ENCODE peak calls at places on chromosomes 4 and X, in ten cellular contexts. One of them, this sample, is unnamed.

GRCh38 chr4:185564355-185564754 is 29.0 kb upstream of the PDLIM3 start:
- DNase-seq in mucosa of descending colon: no peak
- DNase-seq in activated CD8-positive, alpha-beta memory T cell treated with anti-CD3 and anti-CD28 coated beads for 4 hours: no peak
- DNase-seq in H54: no peak
- DNase-seq in SJCRH30: no peak
- DNase-seq in NCI-H2081: no peak
- DNase-seq in Calu3: no peak
- DNase-seq in NCI-H774: no peak
- DNase-seq in GM12865: no peak
- DNase-seq in hypothalamus: no peak
- DNase-seq in this sample: no peak

GRCh38 chr4:10611673-10612072 is 72.9 kb downstream of the CLNK start:
- DNase-seq in Calu3: peak; percentile 53
- DNase-seq in NCI-H2081: no peak
- DNase-seq in SJCRH30: peak; percentile 66
- DNase-seq in hypothalamus: no peak
- DNase-seq in H54: peak; percentile 47
- DNase-seq in mucosa of descending colon: no peak
- DNase-seq in activated CD8-positive, alpha-beta memory T cell treated with anti-CD3 and anti-CD28 coated beads for 4 hours: no peak
- DNase-seq in NCI-H774: no peak
- DNase-seq in GM12865: no peak
- DNase-seq in this sample: no peak

GRCh38 chr4:85740431-85740861 is 265.5 kb downstream of the ARHGAP24 start:
- DNase-seq in GM12865: no peak
- DNase-seq in NCI-H774: no peak
- DNase-seq in hypothalamus: no peak
- DNase-seq in Calu3: no peak
- DNase-seq in H54: no peak
- DNase-seq in mucosa of descending colon: no peak
- DNase-seq in SJCRH30: peak; percentile 27
- DNase-seq in NCI-H2081: no peak
- DNase-seq in activated CD8-positive, alpha-beta memory T cell treated with anti-CD3 and anti-CD28 coated beads for 4 hours: no peak
- DNase-seq in this sample: no peak

GRCh38 chr4:129526812-129527211 is 430.9 kb downstream of the C4orf33 start:
- DNase-seq in hypothalamus: no peak
- DNase-seq in GM12865: no peak
- DNase-seq in NCI-H774: no peak
- DNase-seq in mucosa of descending colon: no peak
- DNase-seq in SJCRH30: peak; percentile 3
- DNase-seq in NCI-H2081: no peak
- DNase-seq in H54: no peak
- DNase-seq in activated CD8-positive, alpha-beta memory T cell treated with anti-CD3 and anti-CD28 coated beads for 4 hours: no peak
- DNase-seq in Calu3: no peak
- DNase-seq in this sample: no peak

GRCh38 chr4:80465238-80465637 is 129.7 kb downstream of the CFAP299 start:
- DNase-seq in SJCRH30: no peak
- DNase-seq in activated CD8-positive, alpha-beta memory T cell treated with anti-CD3 and anti-CD28 coated beads for 4 hours: no peak
- DNase-seq in GM12865: no peak
- DNase-seq in H54: no peak
- DNase-seq in NCI-H774: no peak
- DNase-seq in hypothalamus: no peak
- DNase-seq in Calu3: no peak
- DNase-seq in NCI-H2081: no peak
- DNase-seq in mucosa of descending colon: no peak
- DNase-seq in this sample: no peak

GRCh38 chrX:129649268-129650182 is 5.2 kb downstream of the APLN start:
- DNase-seq in H54: peak; percentile 84
- DNase-seq in SJCRH30: peak; percentile 45
- DNase-seq in Calu3: no peak
- DNase-seq in NCI-H774: no peak
- DNase-seq in mucosa of descending colon: no peak
- DNase-seq in NCI-H2081: no peak
- DNase-seq in hypothalamus: no peak
- DNase-seq in activated CD8-positive, alpha-beta memory T cell treated with anti-CD3 and anti-CD28 coated beads for 4 hours: no peak
- DNase-seq in GM12865: no peak
- DNase-seq in this sample: no peak

GRCh38 chrX:111914398-111915092 is 38.6 kb downstream of the TRPC5OS start:
- DNase-seq in H54: no peak
- DNase-seq in SJCRH30: no peak
- DNase-seq in NCI-H2081: peak; percentile 27
- DNase-seq in hypothalamus: no peak
- DNase-seq in NCI-H774: peak; percentile 6
- DNase-seq in mucosa of descending colon: no peak
- DNase-seq in activated CD8-positive, alpha-beta memory T cell treated with anti-CD3 and anti-CD28 coated beads for 4 hours: no peak
- DNase-seq in GM12865: no peak
- DNase-seq in Calu3: peak; percentile 39
- DNase-seq in this sample: no peak

GRCh38 chr4:67483868-67484602 is 61.3 kb downstream of the CENPC start:
- DNase-seq in GM12865: peak; percentile 9
- DNase-seq in SJCRH30: no peak
- DNase-seq in NCI-H2081: no peak
- DNase-seq in mucosa of descending colon: no peak
- DNase-seq in activated CD8-positive, alpha-beta memory T cell treated with anti-CD3 and anti-CD28 coated beads for 4 hours: no peak
- DNase-seq in hypothalamus: no peak
- DNase-seq in H54: no peak
- DNase-seq in NCI-H774: no peak
- DNase-seq in Calu3: no peak
- DNase-seq in this sample: no peak

GRCh38 chr4:135411251-135411650 is 1209.7 kb upstream of the PABPC4L start:
- DNase-seq in hypothalamus: no peak
- DNase-seq in mucosa of descending colon: no peak
- DNase-seq in NCI-H774: no peak
- DNase-seq in NCI-H2081: no peak
- DNase-seq in H54: no peak
- DNase-seq in GM12865: no peak
- DNase-seq in SJCRH30: no peak
- DNase-seq in Calu3: no peak
- DNase-seq in activated CD8-positive, alpha-beta memory T cell treated with anti-CD3 and anti-CD28 coated beads for 4 hours: no peak
- DNase-seq in this sample: no peak

GRCh38 chr4:94762326-94762725 is 4.6 kb downstream of the BMPR1B start:
- DNase-seq in Calu3: no peak
- DNase-seq in GM12865: no peak
- DNase-seq in NCI-H774: no peak
- DNase-seq in hypothalamus: no peak
- DNase-seq in mucosa of descending colon: no peak
- DNase-seq in SJCRH30: no peak
- DNase-seq in H54: no peak
- DNase-seq in activated CD8-positive, alpha-beta memory T cell treated with anti-CD3 and anti-CD28 coated beads for 4 hours: no peak
- DNase-seq in NCI-H2081: no peak
- DNase-seq in this sample: no peak

GRCh38 chr4:81732980-81733379 is 261.3 kb upstream of the RASGEF1B start:
- DNase-seq in H54: no peak
- DNase-seq in NCI-H774: no peak
- DNase-seq in GM12865: no peak
- DNase-seq in NCI-H2081: no peak
- DNase-seq in hypothalamus: no peak
- DNase-seq in activated CD8-positive, alpha-beta memory T cell treated with anti-CD3 and anti-CD28 coated beads for 4 hours: no peak
- DNase-seq in SJCRH30: no peak
- DNase-seq in Calu3: no peak
- DNase-seq in mucosa of descending colon: no peak
- DNase-seq in this sample: no peak

GRCh38 chr4:163540977-163541376 is 46.5 kb downstream of the TMA16 start:
- DNase-seq in SJCRH30: peak; percentile 61
- DNase-seq in mucosa of descending colon: no peak
- DNase-seq in H54: peak; percentile 17
- DNase-seq in Calu3: no peak
- DNase-seq in GM12865: no peak
- DNase-seq in activated CD8-positive, alpha-beta memory T cell treated with anti-CD3 and anti-CD28 coated beads for 4 hours: no peak
- DNase-seq in NCI-H2081: no peak
- DNase-seq in hypothalamus: no peak
- DNase-seq in NCI-H774: no peak
- DNase-seq in this sample: no peak

GRCh38 chrX:67338262-67338661 is 205.6 kb upstream of the AR start:
- DNase-seq in GM12865: no peak
- DNase-seq in NCI-H774: no peak
- DNase-seq in H54: no peak
- DNase-seq in Calu3: no peak
- DNase-seq in NCI-H2081: no peak
- DNase-seq in SJCRH30: no peak
- DNase-seq in mucosa of descending colon: no peak
- DNase-seq in activated CD8-positive, alpha-beta memory T cell treated with anti-CD3 and anti-CD28 coated beads for 4 hours: no peak
- DNase-seq in hypothalamus: no peak
- DNase-seq in this sample: no peak

GRCh38 chr4:68498413-68499007 is 51.2 kb downstream of the TMPRSS11E start:
- DNase-seq in SJCRH30: peak; percentile 79
- DNase-seq in hypothalamus: peak; percentile 41
- DNase-seq in GM12865: peak; percentile 90
- DNase-seq in mucosa of descending colon: peak; percentile 72
- DNase-seq in NCI-H2081: peak; percentile 50
- DNase-seq in H54: no peak
- DNase-seq in Calu3: peak; percentile 65
- DNase-seq in NCI-H774: peak; percentile 18
- DNase-seq in activated CD8-positive, alpha-beta memory T cell treated with anti-CD3 and anti-CD28 coated beads for 4 hours: peak; percentile 2
- DNase-seq in this sample: no peak

GRCh38 chr4:112951362-112951962 is 98.0 kb upstream of the ANK2 start:
- DNase-seq in H54: no peak
- DNase-seq in mucosa of descending colon: no peak
- DNase-seq in hypothalamus: no peak
- DNase-seq in NCI-H774: no peak
- DNase-seq in Calu3: no peak
- DNase-seq in NCI-H2081: no peak
- DNase-seq in GM12865: peak; percentile 4
- DNase-seq in SJCRH30: peak; percentile 52
- DNase-seq in activated CD8-positive, alpha-beta memory T cell treated with anti-CD3 and anti-CD28 coated beads for 4 hours: no peak
- DNase-seq in this sample: no peak

GRCh38 chrX:99857455-99857854 is 552.6 kb downstream of the PCDH19 start:
- DNase-seq in H54: no peak
- DNase-seq in activated CD8-positive, alpha-beta memory T cell treated with anti-CD3 and anti-CD28 coated beads for 4 hours: no peak
- DNase-seq in mucosa of descending colon: no peak
- DNase-seq in hypothalamus: no peak
- DNase-seq in NCI-H774: no peak
- DNase-seq in GM12865: no peak
- DNase-seq in NCI-H2081: no peak
- DNase-seq in Calu3: no peak
- DNase-seq in SJCRH30: peak; percentile 5
- DNase-seq in this sample: no peak

GRCh38 chr4:147590249-147590920 is 26.8 kb upstream of the TMEM184C start:
- DNase-seq in Calu3: peak; percentile 59
- DNase-seq in hypothalamus: peak; percentile 63
- DNase-seq in NCI-H2081: peak; percentile 33
- DNase-seq in NCI-H774: no peak
- DNase-seq in SJCRH30: peak; percentile 81
- DNase-seq in H54: peak; percentile 12
- DNase-seq in activated CD8-positive, alpha-beta memory T cell treated with anti-CD3 and anti-CD28 coated beads for 4 hours: peak; percentile 5
- DNase-seq in mucosa of descending colon: peak; percentile 70
- DNase-seq in GM12865: peak; percentile 73
- DNase-seq in this sample: peak; percentile 11

GRCh38 chr4:153781717-153782416 is 7.0 kb downstream of the SFRP2 start:
- DNase-seq in GM12865: no peak
- DNase-seq in NCI-H2081: no peak
- DNase-seq in hypothalamus: no peak
- DNase-seq in H54: no peak
- DNase-seq in mucosa of descending colon: no peak
- DNase-seq in SJCRH30: no peak
- DNase-seq in Calu3: no peak
- DNase-seq in activated CD8-positive, alpha-beta memory T cell treated with anti-CD3 and anti-CD28 coated beads for 4 hours: no peak
- DNase-seq in NCI-H774: no peak
- DNase-seq in this sample: no peak

GRCh38 chrX:22987452-22987851 is 12.3 kb upstream of the DDX53 start:
- DNase-seq in NCI-H774: no peak
- DNase-seq in SJCRH30: no peak
- DNase-seq in NCI-H2081: no peak
- DNase-seq in activated CD8-positive, alpha-beta memory T cell treated with anti-CD3 and anti-CD28 coated beads for 4 hours: no peak
- DNase-seq in Calu3: no peak
- DNase-seq in GM12865: no peak
- DNase-seq in H54: no peak
- DNase-seq in hypothalamus: no peak
- DNase-seq in mucosa of descending colon: no peak
- DNase-seq in this sample: no peak

GRCh38 chr4:167105857-167106256 is 128.4 kb downstream of the SPOCK3 start:
- DNase-seq in Calu3: no peak
- DNase-seq in activated CD8-positive, alpha-beta memory T cell treated with anti-CD3 and anti-CD28 coated beads for 4 hours: no peak
- DNase-seq in mucosa of descending colon: no peak
- DNase-seq in SJCRH30: no peak
- DNase-seq in H54: no peak
- DNase-seq in NCI-H2081: no peak
- DNase-seq in NCI-H774: no peak
- DNase-seq in hypothalamus: no peak
- DNase-seq in GM12865: no peak
- DNase-seq in this sample: no peak

GRCh38 chr4:55906999-55907398 is 41.7 kb upstream of the CEP135 start:
- DNase-seq in NCI-H774: no peak
- DNase-seq in Calu3: no peak
- DNase-seq in mucosa of descending colon: no peak
- DNase-seq in GM12865: no peak
- DNase-seq in H54: no peak
- DNase-seq in SJCRH30: no peak
- DNase-seq in NCI-H2081: no peak
- DNase-seq in activated CD8-positive, alpha-beta memory T cell treated with anti-CD3 and anti-CD28 coated beads for 4 hours: no peak
- DNase-seq in hypothalamus: no peak
- DNase-seq in this sample: no peak

GRCh38 chrX:17435476-17435875 is 60.5 kb downstream of the NHS start:
- DNase-seq in mucosa of descending colon: peak; percentile 10
- DNase-seq in SJCRH30: no peak
- DNase-seq in Calu3: no peak
- DNase-seq in NCI-H774: no peak
- DNase-seq in activated CD8-positive, alpha-beta memory T cell treated with anti-CD3 and anti-CD28 coated beads for 4 hours: no peak
- DNase-seq in hypothalamus: no peak
- DNase-seq in GM12865: no peak
- DNase-seq in H54: no peak
- DNase-seq in NCI-H2081: no peak
- DNase-seq in this sample: no peak

GRCh38 chr4:180784940-180785339 is 1458.3 kb upstream of the TENM3 start:
- DNase-seq in hypothalamus: no peak
- DNase-seq in NCI-H774: no peak
- DNase-seq in Calu3: no peak
- DNase-seq in mucosa of descending colon: no peak
- DNase-seq in GM12865: no peak
- DNase-seq in H54: no peak
- DNase-seq in NCI-H2081: no peak
- DNase-seq in SJCRH30: no peak
- DNase-seq in activated CD8-positive, alpha-beta memory T cell treated with anti-CD3 and anti-CD28 coated beads for 4 hours: no peak
- DNase-seq in this sample: no peak

GRCh38 chr4:8515316-8516060 is 64.7 kb upstream of the GPR78 start:
- DNase-seq in NCI-H2081: no peak
- DNase-seq in Calu3: no peak
- DNase-seq in hypothalamus: no peak
- DNase-seq in NCI-H774: no peak
- DNase-seq in H54: peak; percentile 86
- DNase-seq in GM12865: no peak
- DNase-seq in activated CD8-positive, alpha-beta memory T cell treated with anti-CD3 and anti-CD28 coated beads for 4 hours: no peak
- DNase-seq in SJCRH30: peak; percentile 98
- DNase-seq in mucosa of descending colon: no peak
- DNase-seq in this sample: no peak

GRCh38 chr4:7852568-7853185 is 87.0 kb downstream of the AFAP1 start:
- DNase-seq in GM12865: peak; percentile 20
- DNase-seq in H54: no peak
- DNase-seq in SJCRH30: no peak
- DNase-seq in hypothalamus: no peak
- DNase-seq in activated CD8-positive, alpha-beta memory T cell treated with anti-CD3 and anti-CD28 coated beads for 4 hours: no peak
- DNase-seq in Calu3: peak; percentile 65
- DNase-seq in mucosa of descending colon: no peak
- DNase-seq in NCI-H774: no peak
- DNase-seq in NCI-H2081: no peak
- DNase-seq in this sample: no peak

GRCh38 chrX:50813843-50814661 is at the start of gene SHROOM4:
- DNase-seq in hypothalamus: peak; percentile 44
- DNase-seq in mucosa of descending colon: peak; percentile 49
- DNase-seq in NCI-H774: no peak
- DNase-seq in GM12865: no peak
- DNase-seq in Calu3: peak; percentile 51
- DNase-seq in SJCRH30: peak; percentile 79
- DNase-seq in H54: no peak
- DNase-seq in NCI-H2081: no peak
- DNase-seq in activated CD8-positive, alpha-beta memory T cell treated with anti-CD3 and anti-CD28 coated beads for 4 hours: no peak
- DNase-seq in this sample: no peak

GRCh38 chr4:77197361-77197760 is 40.4 kb downstream of the CCNG2 start:
- DNase-seq in mucosa of descending colon: no peak
- DNase-seq in SJCRH30: no peak
- DNase-seq in H54: no peak
- DNase-seq in Calu3: no peak
- DNase-seq in hypothalamus: no peak
- DNase-seq in NCI-H2081: no peak
- DNase-seq in GM12865: no peak
- DNase-seq in activated CD8-positive, alpha-beta memory T cell treated with anti-CD3 and anti-CD28 coated beads for 4 hours: no peak
- DNase-seq in NCI-H774: no peak
- DNase-seq in this sample: no peak

GRCh38 chr4:135731681-135732080 is 1530.1 kb upstream of the PABPC4L start:
- DNase-seq in NCI-H2081: no peak
- DNase-seq in activated CD8-positive, alpha-beta memory T cell treated with anti-CD3 and anti-CD28 coated beads for 4 hours: no peak
- DNase-seq in hypothalamus: no peak
- DNase-seq in Calu3: no peak
- DNase-seq in mucosa of descending colon: no peak
- DNase-seq in H54: no peak
- DNase-seq in NCI-H774: no peak
- DNase-seq in GM12865: no peak
- DNase-seq in SJCRH30: no peak
- DNase-seq in this sample: no peak